ENCODE peak calls at places on chromosomes 1 and 21, in seven cellular contexts. C, V, L, Q, F, R and Y are unnamed samples.

GRCh38 chr1:145847827-145848226 is 2.4 kb downstream of the NUDT17 start:
- DNase-seq in C (no peak), V (no peak), L (no peak), Q (no peak), F (no peak), R (no peak), Y (no peak)

GRCh38 chr1:220326578-220326977 is 54.3 kb upstream of the RAB3GAP2 start:
- DNase-seq in C (no peak), V (peak), L (peak), Q (no peak), F (no peak), R (no peak), Y (no peak)

GRCh38 chr1:204162498-204163074 is 3.6 kb downstream of the REN start:
- DNase-seq in C (peak), V (peak), L (peak), Q (peak), F (peak), R (peak), Y (peak)

GRCh38 chr1:16187748-16188401 is 24.6 kb downstream of the ARHGEF19 start:
- DNase-seq in C (peak), V (peak), L (peak), Q (peak), F (peak), R (peak), Y (peak)

GRCh38 chr1:168428063-168428731 is 115.6 kb downstream of the XCL2 start:
- DNase-seq in C (no peak), V (no peak), L (no peak), Q (no peak), F (no peak), R (no peak), Y (peak)

GRCh38 chr1:63317007-63317813 is 5.2 kb upstream of the FOXD3 start:
- DNase-seq in C (no peak), V (peak), L (peak), Q (peak), F (peak), R (peak), Y (no peak)

GRCh38 chr1:228029281-228029680 is 22.5 kb downstream of the WNT3A start:
- DNase-seq in C (peak), V (no peak), L (no peak), Q (no peak), F (peak), R (peak), Y (no peak)

GRCh38 chr1:227764019-227764391 is 28.8 kb downstream of the SNAP47 start:
- DNase-seq in C (no peak), V (peak), L (no peak), Q (no peak), F (no peak), R (no peak), Y (no peak)

GRCh38 chr1:1603671-1604373 is 3.9 kb upstream of the FNDC10 start:
- DNase-seq in C (no peak), V (no peak), L (no peak), Q (no peak), F (no peak), R (peak), Y (no peak)

GRCh38 chr1:153352523-153352922 is 3.9 kb upstream of the PGLYRP4 start:
- DNase-seq in C (peak), V (peak), L (peak), Q (peak), F (peak), R (peak), Y (peak)

GRCh38 chr1:66527688-66528087 is 6.3 kb upstream of the SGIP1 start:
- DNase-seq in C (no peak), V (peak), L (peak), Q (peak), F (no peak), R (no peak), Y (no peak)

GRCh38 chr21:23016617-23017016 is 2018.4 kb downstream of the NCAM2 start:
- DNase-seq in C (no peak), V (no peak), L (no peak), Q (no peak), F (no peak), R (no peak), Y (no peak)

GRCh38 chr1:107483949-107484348 is 343.1 kb downstream of the NTNG1 start:
- DNase-seq in C (no peak), V (no peak), L (no peak), Q (no peak), F (no peak), R (no peak), Y (no peak)

GRCh38 chr1:60621524-60621923 is 460.8 kb upstream of the NFIA start:
- DNase-seq in C (no peak), V (no peak), L (peak), Q (peak), F (no peak), R (no peak), Y (no peak)

GRCh38 chr1:154474802-154475201 is 27.2 kb upstream of the TDRD10 start:
- DNase-seq in C (peak), V (peak), L (peak), Q (peak), F (no peak), R (no peak), Y (no peak)

GRCh38 chr1:72285074-72285425 is 2.7 kb upstream of the NEGR1 start:
- DNase-seq in C (peak), V (no peak), L (no peak), Q (no peak), F (no peak), R (no peak), Y (peak)

GRCh38 chr1:148318123-148318899 is 164.8 kb downstream of the PPIAL4G start:
- DNase-seq in C (no peak), V (no peak), L (no peak), Q (no peak), F (no peak), R (peak), Y (no peak)

GRCh38 chr1:45973106-45973505 is 159.3 kb downstream of the PIK3R3 start:
- DNase-seq in C (no peak), V (no peak), L (no peak), Q (no peak), F (no peak), R (no peak), Y (no peak)

GRCh38 chr1:151314137-151314875 is 12.9 kb downstream of the PI4KB start:
- DNase-seq in C (peak), V (peak), L (peak), Q (peak), F (peak), R (no peak), Y (peak)

GRCh38 chr1:63663301-63663700 is 70.1 kb downstream of the PGM1 start:
- DNase-seq in C (no peak), V (peak), L (peak), Q (peak), F (no peak), R (no peak), Y (no peak)

GRCh38 chr1:222880586-222880985 is 65.7 kb downstream of the DISP1 start:
- DNase-seq in C (no peak), V (peak), L (peak), Q (peak), F (no peak), R (no peak), Y (no peak)

GRCh38 chr1:211735208-211736170 is 60.1 kb upstream of the NEK2 start:
- DNase-seq in C (no peak), V (peak), L (peak), Q (peak), F (no peak), R (no peak), Y (no peak)

GRCh38 chr1:225823811-225824261 is 13.9 kb downstream of the EPHX1 start:
- DNase-seq in C (no peak), V (no peak), L (no peak), Q (no peak), F (no peak), R (no peak), Y (no peak)

GRCh38 chr1:203048555-203049051 is 22.3 kb downstream of the PPFIA4 start:
- DNase-seq in C (no peak), V (no peak), L (no peak), Q (no peak), F (no peak), R (no peak), Y (no peak)

GRCh38 chr1:27360159-27361043 is 6.4 kb downstream of the MAP3K6 start:
- DNase-seq in C (no peak), V (no peak), L (no peak), Q (no peak), F (no peak), R (peak), Y (no peak)

GRCh38 chr1:111852216-111852615 is 96.5 kb downstream of the DDX20 start:
- DNase-seq in C (no peak), V (no peak), L (no peak), Q (no peak), F (no peak), R (peak), Y (no peak)

GRCh38 chr21:32412162-32412997 is at the start of gene EVA1C:
- DNase-seq in C (peak), V (peak), L (no peak), Q (peak), F (peak), R (peak), Y (peak)

GRCh38 chr1:29433830-29434229 is 197.5 kb downstream of the PTPRU start:
- DNase-seq in C (no peak), V (no peak), L (no peak), Q (no peak), F (no peak), R (no peak), Y (no peak)

GRCh38 chr1:228777211-228777610 is 41.9 kb downstream of the RHOU start:
- DNase-seq in C (no peak), V (no peak), L (no peak), Q (no peak), F (no peak), R (no peak), Y (no peak)

GRCh38 chr1:232904566-232904965 is 45.8 kb upstream of the NTPCR start:
- DNase-seq in C (no peak), V (peak), L (peak), Q (peak), F (no peak), R (no peak), Y (no peak)

GRCh38 chr1:156499703-156500577 is 635 bp downstream of the MEF2D start:
- DNase-seq in C (peak), V (peak), L (no peak), Q (peak), F (peak), R (peak), Y (peak)

GRCh38 chr1:77725706-77726105 is 33.9 kb downstream of the USP33 start:
- DNase-seq in C (no peak), V (no peak), L (no peak), Q (no peak), F (no peak), R (no peak), Y (no peak)

GRCh38 chr1:181488884-181489283 is 5.6 kb downstream of the CACNA1E start:
- DNase-seq in C (no peak), V (no peak), L (no peak), Q (no peak), F (no peak), R (no peak), Y (peak)

GRCh38 chr1:181485276-181486097 is 2.2 kb downstream of the CACNA1E start:
- DNase-seq in C (no peak), V (no peak), L (no peak), Q (no peak), F (no peak), R (peak), Y (no peak)

GRCh38 chr1:181483561-181484291 is 409 bp downstream of the CACNA1E start:
- DNase-seq in C (no peak), V (no peak), L (no peak), Q (no peak), F (no peak), R (peak), Y (no peak)

GRCh38 chr1:181483084-181483559 is at the start of gene CACNA1E:
- DNase-seq in C (no peak), V (no peak), L (no peak), Q (no peak), F (no peak), R (no peak), Y (no peak)

GRCh38 chr1:181486098-181486420 is 2.7 kb downstream of the CACNA1E start:
- DNase-seq in C (no peak), V (no peak), L (no peak), Q (no peak), F (no peak), R (no peak), Y (no peak)
- H3K4me3 ChIP-seq in C (no peak), V (no peak), L (no peak), Q (no peak), F (no peak), R (no peak), Y (no peak)

GRCh38 chr1:6601865-6602668 is 602 bp downstream of the KLHL21 start:
- DNase-seq in C (peak), V (peak), L (no peak), Q (peak), F (peak), R (peak), Y (peak)

GRCh38 chr1:6602669-6603423 is at the start of gene KLHL21:
- DNase-seq in C (peak), V (peak), L (peak), Q (peak), F (peak), R (peak), Y (peak)

GRCh38 chr1:6600410-6601048 is 2.1 kb downstream of the KLHL21 start:
- DNase-seq in C (no peak), V (peak), L (no peak), Q (no peak), F (no peak), R (no peak), Y (no peak)

GRCh38 chr1:6599141-6599975 is 3.3 kb downstream of the KLHL21 start:
- DNase-seq in C (no peak), V (no peak), L (no peak), Q (peak), F (peak), R (peak), Y (no peak)

DNA sequence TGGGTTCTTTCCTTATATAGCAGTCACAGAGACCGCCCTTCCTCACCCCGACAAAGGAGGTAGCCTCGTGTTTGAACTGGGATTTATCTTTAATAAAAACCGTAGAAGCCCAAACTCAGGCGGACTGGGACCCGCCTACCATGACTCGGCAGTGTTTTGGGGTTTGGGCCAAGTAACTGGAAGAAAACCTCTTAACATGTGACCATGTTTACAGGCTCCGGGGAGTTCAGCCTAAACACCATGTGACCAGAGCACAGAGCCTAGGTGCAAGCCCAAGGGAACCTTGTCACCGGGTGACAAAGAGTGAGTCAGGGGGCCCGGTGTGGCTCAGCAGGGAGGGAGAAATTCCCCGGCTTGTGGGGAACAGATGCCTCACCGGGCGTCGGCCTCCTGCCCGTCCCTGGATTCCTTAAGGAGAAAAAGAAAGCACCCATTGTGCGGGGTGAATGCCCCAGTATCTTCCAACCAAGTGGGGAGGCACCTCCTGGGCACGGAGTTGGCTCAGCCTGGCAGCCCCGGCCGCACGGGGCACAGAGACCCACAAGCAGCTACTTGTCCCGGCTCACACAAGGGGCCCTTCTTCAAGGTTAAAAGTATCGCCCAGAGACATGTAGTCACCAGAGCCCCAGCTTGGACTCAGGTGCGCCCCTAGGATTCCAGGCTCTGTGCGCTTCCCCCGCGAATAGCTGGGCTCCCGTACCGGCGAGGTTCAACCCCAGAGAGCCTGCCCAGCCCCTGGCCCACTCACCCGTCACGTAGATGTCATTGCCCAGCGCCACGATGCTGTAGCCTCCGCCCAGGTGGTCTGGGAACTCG is 1.4 kb downstream of the KLHL21 start:
- DNase-seq in C (peak), V (peak), L (peak), Q (peak), F (peak), R (peak), Y (peak)
- TF ChIP-seq CTCF in C (peak), V (no peak), L (peak), Q (peak), F (no peak), R (no peak), Y (no peak)

DNA sequence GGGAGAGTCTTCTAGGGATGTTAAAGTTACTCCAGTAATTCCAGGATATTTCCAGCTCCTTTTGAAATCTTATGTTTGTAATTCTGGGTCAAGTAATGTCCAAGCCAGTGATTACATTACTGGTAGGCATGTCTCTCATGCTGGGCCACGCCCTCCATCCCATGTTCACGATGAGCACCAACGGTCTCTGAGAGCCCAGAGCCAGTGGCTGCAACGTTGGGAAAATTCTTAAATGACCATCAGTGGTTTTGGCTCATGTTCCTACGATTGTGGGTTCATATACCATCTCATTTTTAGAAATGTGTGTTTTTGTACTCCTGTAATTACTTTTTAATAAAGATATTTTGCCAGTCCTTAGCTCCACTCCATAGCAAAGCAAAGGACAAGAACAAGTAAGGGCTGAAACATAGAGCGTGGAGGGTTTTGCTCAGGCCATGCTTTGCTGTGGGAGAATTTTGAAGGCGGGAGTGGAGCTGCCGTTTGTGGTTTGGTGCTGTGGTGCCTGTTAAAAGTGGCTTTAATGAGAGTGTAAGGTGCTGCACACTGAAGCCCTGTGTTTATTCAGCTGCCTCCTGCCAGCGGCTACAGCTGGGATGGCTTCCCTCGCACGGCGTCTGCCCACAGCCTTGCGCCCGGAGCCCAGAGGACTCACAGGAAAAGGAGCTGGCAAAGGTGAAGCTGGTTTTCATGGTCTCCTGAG is 28.9 kb downstream of the VANGL1 start:
- DNase-seq in C (no peak), V (peak), L (no peak), Q (peak), F (no peak), R (no peak), Y (no peak)
- H3K4me3 ChIP-seq in C (no peak), V (no peak), L (no peak), Q (no peak), F (no peak), R (no peak), Y (no peak)

GRCh38 chr1:24003331-24003972 is 23.3 kb upstream of the SRSF10 start:
- DNase-seq in C (no peak), V (peak), L (peak), Q (peak), F (no peak), R (no peak), Y (no peak)
- TF ChIP-seq CTCF in C (no peak), V (no peak), L (no peak), Q (no peak), F (no peak), R (no peak), Y (no peak)